ENCODE peak calls at places on chromosomes 2 and 18, in five cellular contexts. X is fibroblast of lung, I is endothelial cell, V is HL-60, E is left ventricle myocardium inferior. B is an unnamed sample.

GRCh38 chr2:8623958-8624591 is 57.8 kb upstream of the ID2 start:
- DNase-seq in I (no peak), X (no peak), V (no peak), E (no peak), B (peak)

GRCh38 chr2:227462463-227462951 is 9.4 kb upstream of the AGFG1 start:
- DNase-seq in I (peak), X (no peak), E (no peak), V (no peak), B (no peak)

GRCh38 chr2:20180676-20181648 is 44.0 kb downstream of the SDC1 start:
- DNase-seq in X (no peak), E (no peak), I (no peak), V (no peak), B (no peak)

GRCh38 chr2:65729246-65729645 is 296.8 kb upstream of the SPRED2 start:
- DNase-seq in X (no peak), I (no peak), E (no peak), V (no peak), B (no peak)

GRCh38 chr2:44275915-44276279 is 617 bp downstream of the SLC3A1 start:
- DNase-seq in V (no peak), X (peak), I (no peak), E (no peak), B (no peak)

GRCh38 chr2:239181601-239182471 is 219.0 kb downstream of the HDAC4 start:
- DNase-seq in I (no peak), E (peak), V (no peak), X (no peak), B (no peak)

GRCh38 chr2:175686002-175686401 is 316.1 kb downstream of the LNPK start:
- DNase-seq in X (no peak), E (no peak), V (no peak), I (no peak), B (no peak)

GRCh38 chr2:57549642-57550102 is 496.9 kb upstream of the VRK2 start:
- DNase-seq in V (peak), I (no peak), X (no peak), E (no peak), B (no peak)

GRCh38 chr2:37324786-37325624 is at the start of gene PRKD3:
- DNase-seq in V (peak), I (peak), X (peak), E (peak), B (no peak)

GRCh38 chr2:69993048-69993565 is 31.7 kb upstream of the ASPRV1 start:
- DNase-seq in E (no peak), X (no peak), V (no peak), I (no peak), B (no peak)

GRCh38 chr18:14577971-14578370 is 34.6 kb upstream of the POTEC start:
- DNase-seq in X (no peak), E (no peak), I (no peak), V (no peak), B (no peak)

GRCh38 chr2:240369725-240370585 is 65.5 kb upstream of the GPC1 start:
- DNase-seq in X (peak), E (peak), V (no peak), I (no peak), B (no peak)

GRCh38 chr2:182372661-182373060 is 54.2 kb downstream of the PDE1A start:
- DNase-seq in X (peak), I (no peak), E (no peak), V (no peak), B (no peak)

GRCh38 chr18:64330161-64330560 is 181.3 kb upstream of the LINC00305 start:
- DNase-seq in X (no peak), E (no peak), I (peak), V (no peak), B (no peak)

GRCh38 chr2:67927489-67927888 is 135.3 kb downstream of the C1D start:
- DNase-seq in E (no peak), V (no peak), X (no peak), I (no peak), B (no peak)

GRCh38 chr2:67930156-67930555 is 132.6 kb downstream of the C1D start:
- DNase-seq in X (no peak), V (no peak), E (no peak), I (no peak), B (no peak)
- TF ChIP-seq CTCF in X (no peak), V (no peak), E (no peak), I (no peak), B (no peak)

DNA sequence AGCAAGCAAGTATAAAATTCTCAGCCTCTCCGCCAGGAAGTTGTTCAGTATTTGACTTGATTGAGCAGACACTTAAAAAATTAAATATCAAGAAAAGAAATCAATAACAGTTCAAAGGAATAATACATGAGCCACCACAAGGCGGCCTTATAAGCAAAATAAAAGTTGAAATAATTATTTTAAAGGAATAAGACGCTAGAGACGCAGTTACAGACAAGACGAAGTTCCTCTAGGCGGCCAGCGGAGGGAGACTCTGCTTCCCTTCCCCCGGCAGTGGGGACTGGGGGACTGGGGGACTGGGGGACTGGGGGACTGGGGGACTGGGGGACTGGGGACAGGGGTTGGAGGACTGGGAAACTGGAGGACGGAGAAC is 524 bp downstream of the CCDC178 start:
- DNase-seq in V (no peak), I (peak), X (peak), E (peak), B (peak)
- TF ChIP-seq CTCF in V (no peak), I (peak), X (peak), E (peak), B (peak)

DNA sequence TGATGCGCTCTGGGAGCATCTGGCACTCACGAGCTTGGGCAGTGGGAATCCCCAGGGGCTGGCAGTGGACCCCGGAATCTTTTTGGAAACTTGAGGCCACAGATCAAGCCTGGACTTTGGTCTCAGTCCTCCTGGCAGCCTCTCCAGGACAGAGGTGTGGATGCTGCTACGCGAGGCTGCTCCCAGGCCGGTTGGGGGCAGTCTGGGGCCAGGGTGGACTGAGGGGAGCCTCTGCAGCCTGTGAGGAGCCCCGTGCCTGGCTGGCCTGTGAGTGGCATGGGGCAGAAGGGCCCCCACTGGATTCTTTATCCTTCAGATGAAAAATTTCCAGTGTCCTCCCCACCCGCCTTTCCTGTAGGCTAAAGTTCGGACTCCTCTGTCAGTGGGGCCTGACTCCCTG is 12.7 kb upstream of the DES start:
- DNase-seq in V (no peak), I (no peak), E (peak), X (no peak), B (no peak)
- TF ChIP-seq CTCF in V (no peak), I (no peak), E (peak), X (peak), B (no peak)

DNA sequence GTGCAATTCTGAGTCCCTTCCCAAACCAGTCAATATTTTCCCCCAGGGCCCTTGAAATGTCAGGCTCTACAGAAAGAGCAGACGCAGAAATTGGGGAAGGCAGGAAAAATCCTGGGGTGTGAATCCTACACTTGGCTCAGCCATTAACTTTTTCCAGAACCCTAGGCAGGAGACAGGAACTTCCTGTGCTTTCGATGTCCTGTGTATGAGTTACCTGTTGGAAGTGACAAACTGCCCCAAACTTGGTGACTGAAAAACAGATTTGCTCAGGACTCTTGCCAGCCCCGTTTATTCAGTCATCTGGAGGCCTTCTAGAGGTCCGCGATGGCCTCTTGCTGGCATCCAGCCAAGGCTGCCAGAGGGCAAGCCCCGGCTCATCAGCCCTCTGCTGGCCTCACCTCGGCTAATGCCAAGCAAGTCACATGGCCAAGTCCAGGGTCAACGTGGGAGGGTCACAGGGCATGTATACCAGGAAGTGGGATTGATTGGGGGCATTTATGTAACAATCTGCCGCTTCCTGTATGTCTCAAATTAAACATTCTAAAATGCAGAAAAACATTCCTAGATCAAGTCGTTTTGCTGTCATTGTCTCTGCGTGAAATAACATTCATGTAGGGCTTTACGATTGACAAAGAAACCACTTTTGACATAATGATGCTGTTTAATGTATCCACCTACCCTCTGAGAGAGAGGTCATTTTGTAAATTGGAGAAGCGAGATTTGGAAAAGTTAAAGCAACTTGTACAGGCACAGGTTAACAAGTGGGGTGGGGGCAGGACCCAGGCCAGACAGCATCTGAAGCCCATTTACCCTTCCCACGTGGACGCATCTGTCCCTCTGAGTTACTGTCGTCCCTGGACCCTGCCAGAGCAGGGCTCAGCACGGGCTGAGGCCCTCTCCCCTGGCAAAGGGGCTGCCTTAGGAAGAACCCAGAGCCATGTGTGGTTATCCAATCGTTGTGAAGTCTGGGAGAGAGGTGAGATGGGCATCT is 179.4 kb downstream of the INHBB start:
- DNase-seq in E (no peak), X (no peak), I (peak), V (no peak), B (peak)
- TF ChIP-seq CTCF in E (no peak), X (no peak), I (no peak), V (no peak), B (no peak)